ENCODE peak calls at places on chromosomes 1 and 21, in nine cellular contexts. U, Y, A, G, E, Z, M, X and D are unnamed samples.

GRCh38 chr1:32101233-32101681 is 6.6 kb upstream of the KPNA6 start:
- DNase-seq in U (peak), Y (no peak), A (no peak), G (peak), E (no peak), Z (no peak), M (no peak), X (peak), D (no peak)

GRCh38 chr1:14111121-14111520 is 411.1 kb downstream of the PRDM2 start:
- DNase-seq in U (no peak), Y (peak), A (no peak), G (no peak), E (no peak), Z (no peak), M (no peak), X (no peak), D (no peak)

GRCh38 chr1:150234647-150235435 is 1.1 kb downstream of the ANP32E start:
- DNase-seq in U (peak), Y (peak), A (peak), G (peak), E (peak), Z (peak), M (no peak), X (peak), D (peak)

GRCh38 chr1:89962024-89962741 is 32.7 kb upstream of the ZNF326 start:
- DNase-seq in U (peak), Y (no peak), A (no peak), G (no peak), E (no peak), Z (no peak), M (no peak), X (peak), D (no peak)

GRCh38 chr21:28018741-28019669 is 973.7 kb downstream of the LTN1 start:
- DNase-seq in U (peak), Y (peak), A (no peak), G (peak), E (no peak), Z (peak), M (no peak), X (no peak), D (peak)

GRCh38 chr1:31095298-31095981 is 29.9 kb upstream of the PUM1 start:
- DNase-seq in U (peak), Y (no peak), A (no peak), G (peak), E (no peak), Z (no peak), M (no peak), X (peak), D (no peak)

GRCh38 chr1:183370399-183371058 is 47.7 kb downstream of the NMNAT2 start:
- DNase-seq in U (no peak), Y (no peak), A (no peak), G (no peak), E (no peak), Z (peak), M (no peak), X (no peak), D (no peak)

GRCh38 chr1:179083031-179083345 is 1.1 kb downstream of the TOR3A start:
- DNase-seq in U (peak), Y (no peak), A (peak), G (peak), E (no peak), Z (no peak), M (no peak), X (peak), D (no peak)

GRCh38 chr1:23567996-23568607 is 8.8 kb upstream of the ID3 start:
- DNase-seq in U (no peak), Y (peak), A (no peak), G (peak), E (no peak), Z (no peak), M (no peak), X (peak), D (no peak)

GRCh38 chr1:170126691-170127090 is 19.1 kb upstream of the NTMT2 start:
- DNase-seq in U (peak), Y (peak), A (no peak), G (peak), E (no peak), Z (no peak), M (no peak), X (peak), D (no peak)

GRCh38 chr1:12229386-12229834 is 420 bp upstream of the VPS13D start:
- DNase-seq in U (no peak), Y (peak), A (no peak), G (no peak), E (no peak), Z (no peak), M (no peak), X (no peak), D (no peak)
- H3K4me3 ChIP-seq in U (peak), Y (peak), A (no peak), G (peak), E (no peak), Z (no peak), M (peak), X (peak), D (no peak)

DNA sequence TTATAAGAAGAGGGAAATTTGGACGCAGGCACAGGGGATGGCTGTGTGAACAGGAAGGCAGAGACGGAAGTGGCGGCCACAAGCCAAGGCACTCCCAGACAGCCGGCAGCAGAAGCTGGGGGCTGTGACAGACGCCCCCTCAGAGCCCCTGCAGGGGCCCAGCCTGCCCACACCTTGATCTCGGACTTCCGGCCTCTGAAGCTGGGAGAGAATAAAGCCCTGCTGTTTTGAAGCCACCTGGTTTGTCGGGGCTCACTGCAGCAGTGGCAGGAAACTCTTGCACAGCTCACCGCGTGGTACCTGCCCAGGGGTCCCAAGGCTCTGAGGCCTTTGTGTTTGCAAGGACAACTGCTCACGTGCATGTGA is 13.7 kb downstream of the MEGF6 start:
- DNase-seq in U (no peak), Y (peak), A (no peak), G (peak), E (no peak), Z (no peak), M (no peak), X (no peak), D (peak)
- H3K4me3 ChIP-seq in U (no peak), Y (no peak), A (no peak), G (no peak), E (peak), Z (no peak), M (no peak), X (no peak), D (peak)

GRCh38 chr21:31352841-31353240 is 8.8 kb upstream of the TIAM1 start:
- DNase-seq in U (no peak), Y (no peak), A (peak), G (no peak), E (no peak), Z (no peak), M (no peak), X (no peak), D (no peak)

GRCh38 chr21:31354122-31354521 is 10.1 kb upstream of the TIAM1 start:
- DNase-seq in U (no peak), Y (peak), A (no peak), G (no peak), E (no peak), Z (no peak), M (no peak), X (no peak), D (no peak)

GRCh38 chr21:31351973-31352372 is 7.9 kb upstream of the TIAM1 start:
- DNase-seq in U (no peak), Y (no peak), A (no peak), G (no peak), E (no peak), Z (no peak), M (no peak), X (no peak), D (no peak)

GRCh38 chr21:31358148-31358547 is 14.1 kb upstream of the TIAM1 start:
- DNase-seq in U (no peak), Y (no peak), A (no peak), G (no peak), E (no peak), Z (no peak), M (no peak), X (no peak), D (no peak)

GRCh38 chr21:31354604-31355443 is 10.8 kb upstream of the TIAM1 start:
- DNase-seq in U (peak), Y (peak), A (peak), G (peak), E (peak), Z (peak), M (no peak), X (peak), D (peak)
- H3K4me3 ChIP-seq in U (no peak), Y (no peak), A (no peak), G (no peak), E (no peak), Z (no peak), M (no peak), X (no peak), D (no peak)

GRCh38 chr1:163450986-163451385 is 129.2 kb downstream of the NUF2 start:
- DNase-seq in U (no peak), Y (no peak), A (no peak), G (no peak), E (no peak), Z (no peak), M (no peak), X (no peak), D (no peak)
- H3K4me3 ChIP-seq in U (no peak), Y (no peak), A (no peak), G (no peak), E (no peak), Z (no peak), M (no peak), X (no peak), D (no peak)

DNA sequence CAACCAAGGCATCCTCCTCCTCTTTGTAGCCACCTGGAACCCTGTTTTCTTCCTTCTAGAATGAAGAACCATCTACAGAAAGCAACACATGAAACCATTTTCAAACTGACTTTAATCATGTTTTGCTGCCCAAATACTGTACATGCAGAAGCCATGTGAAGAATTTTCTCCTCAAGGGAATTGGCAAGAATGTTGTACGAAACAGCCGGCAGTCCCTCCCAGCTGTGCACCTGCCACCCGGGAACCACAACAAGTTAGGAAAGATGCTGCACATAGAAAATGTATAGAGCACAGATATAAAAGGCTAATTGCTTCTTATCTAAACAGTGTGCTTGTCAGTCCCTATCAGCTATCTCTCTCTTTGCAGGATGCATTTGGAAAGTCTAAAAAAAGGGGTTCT is 44.9 kb downstream of the RIMS3 start:
- DNase-seq in U (no peak), Y (no peak), A (no peak), G (peak), E (no peak), Z (no peak), M (no peak), X (no peak), D (no peak)
- H3K4me3 ChIP-seq in U (no peak), Y (no peak), A (no peak), G (no peak), E (no peak), Z (no peak), M (no peak), X (no peak), D (no peak)

GRCh38 chr21:19440792-19441494 is 1037.4 kb upstream of the TMPRSS15 start:
- DNase-seq in U (no peak), Y (no peak), A (no peak), G (no peak), E (no peak), Z (no peak), M (no peak), X (no peak), D (no peak)
- H3K4me3 ChIP-seq in U (no peak), Y (no peak), A (no peak), G (no peak), E (no peak), Z (no peak), M (no peak), X (no peak), D (no peak)

GRCh38 chr1:227823537-227823936 is 8.1 kb downstream of the PRSS38 start:
- DNase-seq in U (no peak), Y (no peak), A (no peak), G (no peak), E (no peak), Z (no peak), M (no peak), X (no peak), D (no peak)
- H3K4me3 ChIP-seq in U (no peak), Y (no peak), A (no peak), G (no peak), E (no peak), Z (no peak), M (no peak), X (no peak), D (no peak)

GRCh38 chr1:16970132-16970910 is 10.1 kb downstream of the MFAP2 start:
- DNase-seq in U (no peak), Y (no peak), A (no peak), G (no peak), E (no peak), Z (no peak), M (no peak), X (no peak), D (no peak)
- H3K4me3 ChIP-seq in U (no peak), Y (no peak), A (no peak), G (no peak), E (no peak), Z (no peak), M (no peak), X (no peak), D (no peak)

GRCh38 chr1:117618450-117619122 is 12.7 kb downstream of the TENT5C start:
- DNase-seq in U (no peak), Y (no peak), A (no peak), G (no peak), E (no peak), Z (no peak), M (no peak), X (no peak), D (no peak)
- H3K4me3 ChIP-seq in U (no peak), Y (no peak), A (no peak), G (no peak), E (no peak), Z (no peak), M (no peak), X (no peak), D (no peak)